ENCODE peak calls at places on chromosomes 6 and 20, in eight cellular contexts. G, W, J, Z, R, U, D and E are unnamed samples.

GRCh38 chr20:32385541-32385940 is 27.4 kb downstream of the ASXL1 start:
- DNase-seq in G (no peak), W (no peak), J (no peak), Z (no peak), R (no peak), U (no peak), D (no peak), E (no peak)

GRCh38 chr6:111534366-111534765 is 51.3 kb upstream of the REV3L start:
- DNase-seq in G (peak; percentile 77), W (no peak), J (peak; percentile 10), Z (peak; percentile 28), R (no peak), U (peak; percentile 46), D (peak; percentile 80), E (peak; percentile 80)

GRCh38 chr6:139109558-139109957 is 25.3 kb upstream of the HECA start:
- DNase-seq in G (no peak), W (peak; percentile 62), J (no peak), Z (peak; percentile 8), R (peak; percentile 35), U (peak; percentile 18), D (no peak), E (no peak)

GRCh38 chr6:28643017-28643740 is 117.5 kb downstream of the GPX5 start:
- DNase-seq in G (no peak), W (peak; percentile 78), J (no peak), Z (no peak), R (no peak), U (no peak), D (no peak), E (peak; percentile 15)

GRCh38 chr6:89242574-89243330 is 25.6 kb upstream of the GABRR1 start:
- DNase-seq in G (peak; percentile 19), W (no peak), J (peak; percentile 65), Z (peak; percentile 64), R (peak; percentile 11), U (no peak), D (no peak), E (peak; percentile 21)

GRCh38 chr6:97674802-97675201 is 391.8 kb upstream of the MMS22L start:
- DNase-seq in G (no peak), W (no peak), J (no peak), Z (no peak), R (no peak), U (no peak), D (no peak), E (no peak)

GRCh38 chr6:38148606-38149005 is 329.1 kb downstream of the ZFAND3 start:
- DNase-seq in G (no peak), W (no peak), J (no peak), Z (no peak), R (no peak), U (no peak), D (no peak), E (no peak)

GRCh38 chr6:148915889-148916288 is 169.1 kb downstream of the UST start:
- DNase-seq in G (peak; percentile 11), W (no peak), J (no peak), Z (no peak), R (no peak), U (no peak), D (no peak), E (no peak)

GRCh38 chr6:118812972-118813371 is 81.0 kb upstream of the ASF1A start:
- DNase-seq in G (no peak), W (no peak), J (no peak), Z (no peak), R (no peak), U (no peak), D (no peak), E (no peak)